ENCODE peak calls at places on chromosomes 6 and 20, in six cellular contexts. Z, P, A, M, D and H are unnamed samples.

GRCh38 chr20:58094160-58094559 is 134.3 kb downstream of the ANKRD60 start:
- DNase-seq in M (no peak), P (no peak), Z (no peak), D (no peak), A (no peak), H (no peak)

GRCh38 chr6:116229287-116229913 is 24.5 kb downstream of the TSPYL4 start:
- DNase-seq in Z (peak), M (peak), D (no peak), A (peak), P (no peak), H (peak)

GRCh38 chr20:24660651-24661050 is 191.2 kb downstream of the SYNDIG1 start:
- DNase-seq in P (no peak), Z (no peak), D (no peak), A (no peak), M (no peak), H (no peak)

GRCh38 chr6:84785676-84786075 is 21.3 kb upstream of the TBX18 start:
- DNase-seq in M (no peak), Z (no peak), P (no peak), D (no peak), A (no peak), H (no peak)

GRCh38 chr20:618980-619379 is 8.9 kb upstream of the TCF15 start:
- DNase-seq in D (no peak), M (no peak), P (no peak), A (no peak), Z (no peak), H (no peak)

GRCh38 chr6:28880894-28881780 is 42.6 kb downstream of the TRIM27 start:
- DNase-seq in Z (peak), D (peak), M (peak), A (peak), P (no peak), H (peak)

GRCh38 chr6:49415358-49415757 is 47.7 kb downstream of the MMUT start:
- DNase-seq in P (no peak), D (no peak), Z (no peak), A (no peak), M (no peak), H (no peak)

GRCh38 chr6:13006578-13007300 is 290.2 kb downstream of the PHACTR1 start:
- DNase-seq in D (no peak), Z (no peak), P (no peak), M (no peak), A (no peak), H (no peak)

GRCh38 chr6:167789358-167789757 is 37.4 kb upstream of the AFDN start:
- DNase-seq in A (no peak), P (no peak), Z (no peak), M (no peak), D (no peak), H (no peak)

GRCh38 chr6:52362443-52363221 is 681 bp downstream of the PAQR8 start:
- DNase-seq in A (no peak), P (peak), D (peak), M (peak), Z (peak), H (peak)

GRCh38 chr20:23627501-23627900 is 10.3 kb downstream of the CST3 start:
- DNase-seq in P (no peak), Z (no peak), A (no peak), D (no peak), M (no peak), H (no peak)

GRCh38 chr20:37188787-37189186 is 9.4 kb upstream of the MROH8 start:
- DNase-seq in M (no peak), Z (no peak), P (no peak), A (no peak), D (no peak), H (no peak)

GRCh38 chr6:41874741-41875140 is 20.4 kb downstream of the USP49 start:
- DNase-seq in A (no peak), P (no peak), Z (no peak), D (no peak), M (no peak), H (no peak)

GRCh38 chr6:124007266-124007665 is 203.6 kb downstream of the NKAIN2 start:
- DNase-seq in Z (no peak), M (no peak), P (no peak), A (no peak), D (no peak), H (no peak)

GRCh38 chr20:49310695-49311094 is 32.8 kb upstream of the ZNFX1 start:
- DNase-seq in M (no peak), P (no peak), A (no peak), D (no peak), Z (no peak), H (no peak)

GRCh38 chr20:35615667-35616464 is at the start of gene SPAG4:
- DNase-seq in A (no peak), M (peak), P (peak), Z (peak), D (no peak), H (peak)

GRCh38 chr6:35024601-35025054 is 116.5 kb downstream of the TCP11 start:
- DNase-seq in M (peak), A (peak), P (peak), D (no peak), Z (no peak), H (peak)

GRCh38 chr6:401239-401993 is 9.9 kb downstream of the IRF4 start:
- DNase-seq in D (no peak), M (no peak), A (no peak), P (no peak), Z (no peak), H (no peak)

GRCh38 chr6:26430787-26431186 is 9.5 kb upstream of the BTN3A3 start:
- DNase-seq in D (no peak), M (no peak), P (no peak), A (no peak), Z (no peak), H (no peak)

GRCh38 chr20:10536531-10536930 is 101.4 kb downstream of the SLX4IP start:
- DNase-seq in D (no peak), Z (no peak), P (no peak), A (peak), M (no peak), H (no peak)

GRCh38 chr6:49050606-49051005 is 412.4 kb downstream of the MMUT start:
- DNase-seq in P (no peak), M (no peak), D (no peak), A (no peak), Z (no peak), H (no peak)

GRCh38 chr6:16697437-16698162 is 63.7 kb downstream of the ATXN1 start:
- DNase-seq in M (no peak), A (no peak), Z (no peak), P (no peak), D (no peak), H (no peak)

GRCh38 chr6:157769776-157770430 is 53.1 kb upstream of the SNX9 start:
- DNase-seq in A (no peak), M (no peak), P (no peak), D (no peak), Z (no peak), H (no peak)

GRCh38 chr6:11229267-11230043 is 3.0 kb downstream of the NEDD9 start:
- DNase-seq in A (peak), M (no peak), D (no peak), Z (no peak), P (no peak), H (no peak)

GRCh38 chr6:39256294-39256693 is 27.0 kb upstream of the KCNK5 start:
- DNase-seq in A (no peak), P (no peak), Z (no peak), M (no peak), D (no peak), H (no peak)

GRCh38 chr6:35370124-35370741 is 27.9 kb downstream of the PPARD start:
- DNase-seq in A (peak), D (peak), M (peak), P (peak), Z (no peak), H (peak)

GRCh38 chr6:111874030-111874425 is 776 bp upstream of the FYN start:
- DNase-seq in M (no peak), D (no peak), Z (no peak), A (no peak), P (no peak), H (peak)

GRCh38 chr6:110768057-110768456 is 47.2 kb downstream of the CDK19 start:
- DNase-seq in P (no peak), D (no peak), Z (no peak), A (no peak), M (no peak), H (no peak)

GRCh38 chr6:119132211-119133004 is 53.9 kb upstream of the FAM184A start:
- DNase-seq in Z (no peak), A (no peak), D (no peak), P (no peak), M (no peak), H (no peak)

GRCh38 chr20:59750209-59750840 is 146.0 kb downstream of the PHACTR3 start:
- DNase-seq in D (no peak), P (no peak), A (no peak), Z (no peak), M (no peak), H (no peak)

GRCh38 chr6:37515712-37516075 is 16.0 kb upstream of the CCDC167 start:
- DNase-seq in D (no peak), A (no peak), P (no peak), Z (no peak), M (no peak), H (no peak)